ENCODE peak calls at places on chromosomes 16 and 17, in seven cellular contexts. B, J, P, Z, H, I and A are unnamed samples.

GRCh38 chr16:8655184-8655717 is 19.2 kb upstream of the ABAT start:
- DNase-seq in P (no peak), H (peak; percentile 63), J (peak; percentile 18), B (peak; percentile 57), I (peak; percentile 40), Z (peak; percentile 61), A (no peak)

GRCh38 chr17:4393806-4394205 is 27.3 kb upstream of the UBE2G1 start:
- DNase-seq in H (no peak), I (no peak), P (no peak), J (no peak), B (no peak), Z (no peak), A (no peak)

GRCh38 chr16:68275611-68276191 is 11.4 kb downstream of the SLC7A6 start:
- DNase-seq in I (no peak), J (no peak), H (no peak), B (no peak), P (no peak), Z (no peak), A (no peak)

GRCh38 chr16:59202463-59202862 is 468.3 kb upstream of the GOT2 start:
- DNase-seq in B (no peak), Z (no peak), I (no peak), H (no peak), J (no peak), P (no peak), A (no peak)

GRCh38 chr17:75846701-75847594 is 2.7 kb upstream of the UNC13D start:
- DNase-seq in J (no peak), I (no peak), H (no peak), Z (no peak), P (no peak), B (no peak), A (no peak)

GRCh38 chr16:29988346-29989075 is 6.9 kb downstream of the HIRIP3 start:
- DNase-seq in H (no peak), B (no peak), P (no peak), I (no peak), Z (no peak), J (no peak), A (no peak)

GRCh38 chr17:48814504-48814903 is 2.5 kb downstream of the TTLL6 start:
- DNase-seq in I (peak; percentile 61), P (no peak), Z (peak; percentile 81), J (peak; percentile 11), H (peak; percentile 68), B (peak; percentile 78), A (peak; percentile 61)

GRCh38 chr17:12928736-12929135 is 89.1 kb downstream of the ELAC2 start:
- DNase-seq in P (no peak), Z (peak; percentile 22), H (peak; percentile 9), B (no peak), I (no peak), J (peak; percentile 33), A (no peak)

GRCh38 chr16:57422026-57422944 is 17.7 kb downstream of the CCL17 start:
- DNase-seq in H (peak; percentile 82), P (no peak), I (peak; percentile 52), J (peak; percentile 47), Z (peak; percentile 68), B (peak; percentile 59), A (peak; percentile 65)

GRCh38 chr16:80176114-80176513 is 364.7 kb upstream of the DYNLRB2 start:
- DNase-seq in B (no peak), Z (no peak), P (no peak), I (no peak), J (no peak), H (no peak), A (no peak)

GRCh38 chr16:31331141-31331764 is 23.7 kb upstream of the ITGAX start:
- DNase-seq in Z (no peak), P (no peak), B (no peak), J (no peak), H (no peak), I (no peak), A (no peak)

GRCh38 chr16:56331915-56332314 is 93.4 kb downstream of the AMFR start:
- DNase-seq in I (no peak), J (no peak), B (no peak), Z (no peak), P (no peak), H (no peak), A (no peak)

GRCh38 chr16:80827007-80827406 is 22.6 kb upstream of the CDYL2 start:
- DNase-seq in B (no peak), Z (no peak), J (peak; percentile 2), P (no peak), H (no peak), I (no peak), A (no peak)

GRCh38 chr16:1871974-1872635 is at the start of gene MEIOB:
- DNase-seq in Z (peak; percentile 52), I (no peak), P (no peak), B (peak; percentile 63), H (peak; percentile 19), J (no peak), A (peak; percentile 74)

GRCh38 chr17:48522031-48522593 is 8.7 kb downstream of the HOXB1 start:
- DNase-seq in I (no peak), Z (no peak), B (no peak), P (peak; percentile 75), H (no peak), J (peak; percentile 59), A (no peak)

GRCh38 chr17:40074871-40075215 is 12.1 kb downstream of the THRA start:
- DNase-seq in Z (no peak), B (no peak), P (no peak), J (no peak), H (no peak), I (no peak), A (peak; percentile 55)

GRCh38 chr16:21646091-21646490 is 6.3 kb downstream of the IGSF6 start:
- DNase-seq in I (no peak), P (no peak), Z (no peak), H (peak; percentile 43), J (no peak), B (no peak), A (no peak)

GRCh38 chr16:72938426-72939164 is 109.3 kb downstream of the ZFHX3 start:
- DNase-seq in Z (peak; percentile 71), P (peak; percentile 70), I (peak; percentile 46), B (peak; percentile 61), H (peak; percentile 90), J (peak; percentile 88), A (peak; percentile 89)

GRCh38 chr17:32541640-32542039 is 54.8 kb downstream of the CDK5R1 start:
- DNase-seq in J (no peak), I (no peak), Z (no peak), H (no peak), P (no peak), B (no peak), A (no peak)

GRCh38 chr16:10736926-10737625 is 6.6 kb upstream of the NUBP1 start:
- DNase-seq in P (no peak), Z (peak; percentile 73), B (peak; percentile 78), J (peak; percentile 37), I (peak; percentile 61), H (peak; percentile 83), A (peak; percentile 78)

GRCh38 chr16:52069866-52070265 is 477.1 kb downstream of the TOX3 start:
- DNase-seq in B (no peak), I (no peak), J (peak; percentile 17), H (peak; percentile 12), P (no peak), Z (peak; percentile 79), A (no peak)

GRCh38 chr16:14384745-14385144 is 245.3 kb downstream of the PARN start:
- DNase-seq in H (no peak), J (no peak), P (no peak), Z (no peak), I (no peak), B (no peak), A (no peak)

GRCh38 chr16:14386115-14386514 is 243.9 kb downstream of the PARN start:
- DNase-seq in J (no peak), B (no peak), P (no peak), H (no peak), Z (no peak), I (no peak), A (no peak)

GRCh38 chr16:14392960-14393359 is 237.1 kb downstream of the PARN start:
- DNase-seq in H (no peak), Z (no peak), J (no peak), B (no peak), P (no peak), I (no peak), A (no peak)

GRCh38 chr16:14389359-14389758 is 240.7 kb downstream of the PARN start:
- DNase-seq in B (no peak), J (no peak), Z (no peak), P (no peak), I (no peak), H (no peak), A (no peak)

DNA sequence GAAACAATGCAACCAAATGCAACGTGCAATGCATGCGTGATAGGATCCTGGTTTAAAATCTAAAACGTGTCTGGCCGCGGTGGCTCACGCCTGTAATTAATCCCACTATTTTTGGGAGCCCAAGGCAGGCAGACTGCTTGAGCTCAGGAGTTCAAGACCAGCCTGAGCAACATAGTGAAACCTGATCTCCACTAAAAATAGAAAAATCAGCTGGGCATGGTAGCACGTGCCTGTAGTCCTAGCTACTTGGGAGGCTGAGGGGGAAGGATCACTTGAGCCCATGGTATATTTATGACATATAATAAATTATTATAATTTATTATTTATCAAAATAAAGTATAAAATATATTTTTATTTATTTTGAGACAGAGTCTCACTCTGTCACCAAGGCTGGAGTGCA is 241.8 kb downstream of the PARN start:
- DNase-seq in Z (no peak), P (no peak), I (no peak), J (no peak), B (no peak), H (no peak), A (no peak)
- TF ChIP-seq CTCF in Z (no peak), P (no peak), I (no peak), J (no peak), B (no peak), H (no peak), A (no peak)

GRCh38 chr17:42334667-42335066 is 46.4 kb downstream of the STAT5A start:
- DNase-seq in P (no peak), Z (no peak), B (no peak), J (no peak), H (peak; percentile 54), I (no peak), A (no peak)
- TF ChIP-seq CTCF in P (no peak), Z (no peak), B (no peak), J (peak; percentile 13), H (peak; percentile 37), I (no peak), A (no peak)

GRCh38 chr17:41417576-41418015 is 6.8 kb downstream of the KRT37 start:
- DNase-seq in J (no peak), H (no peak), B (no peak), P (no peak), Z (no peak), I (no peak), A (no peak)
- TF ChIP-seq CTCF in J (peak; percentile 12), H (peak; percentile 17), B (peak; percentile 33), P (no peak), Z (no peak), I (no peak), A (peak; percentile 23)

GRCh38 chr17:14803781-14804180 is 461.3 kb downstream of the PMP22 start:
- DNase-seq in Z (no peak), I (no peak), H (no peak), P (no peak), B (no peak), J (no peak), A (no peak)

GRCh38 chr17:14808425-14808824 is 456.7 kb downstream of the PMP22 start:
- DNase-seq in I (no peak), Z (no peak), H (no peak), B (no peak), P (no peak), J (no peak), A (no peak)

DNA sequence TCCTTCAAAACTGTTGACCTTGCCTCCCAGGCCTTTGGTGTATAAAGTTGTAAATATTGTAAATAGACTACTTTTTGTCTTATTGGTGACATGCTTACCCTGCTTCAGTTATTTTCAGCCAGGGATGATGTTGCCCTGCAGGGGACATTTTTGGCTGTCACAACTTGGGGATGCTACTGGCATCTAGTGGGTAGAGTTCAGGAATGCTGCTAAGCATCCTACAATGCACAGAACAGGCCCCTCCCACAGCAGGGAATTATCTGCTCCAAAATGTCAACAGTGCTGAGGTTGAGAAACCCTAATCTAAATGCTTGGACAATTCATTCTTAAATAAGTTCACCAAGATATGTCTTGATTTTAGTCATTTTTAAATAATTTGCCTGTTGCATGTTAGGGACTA is 459.8 kb downstream of the PMP22 start:
- DNase-seq in H (peak; percentile 33), B (no peak), P (no peak), J (no peak), I (no peak), Z (no peak), A (no peak)
- TF ChIP-seq CTCF in H (peak; percentile 22), B (no peak), P (no peak), J (no peak), I (no peak), Z (no peak), A (no peak)